ENCODE peak calls at places on chromosomes 5 and 9, in seven cellular contexts. One of them, this sample, is unnamed.

GRCh38 chr5:75239681-75240080 is 3.0 kb upstream of the ANKRD31 start:
- DNase-seq in hepatocyte: peak
- DNase-seq in GM23248: no peak
- DNase-seq in right atrium auricular region: no peak
- DNase-seq in A549: no peak
- DNase-seq in SHP77: no peak
- DNase-seq in NCI-H1105 treated with DMSO at 0.1 percent for 48 hours: no peak
- DNase-seq in this sample: no peak

GRCh38 chr5:136642976-136643375 is 277.6 kb upstream of the TRPC7 start:
- DNase-seq in hepatocyte: no peak
- DNase-seq in GM23248: no peak
- DNase-seq in right atrium auricular region: no peak
- DNase-seq in A549: no peak
- DNase-seq in SHP77: no peak
- DNase-seq in NCI-H1105 treated with DMSO at 0.1 percent for 48 hours: no peak
- DNase-seq in this sample: no peak

GRCh38 chr9:89941875-89942274 is 337.1 kb downstream of the GADD45G start:
- DNase-seq in hepatocyte: peak
- DNase-seq in GM23248: peak
- DNase-seq in right atrium auricular region: peak
- DNase-seq in A549: no peak
- DNase-seq in SHP77: no peak
- DNase-seq in NCI-H1105 treated with DMSO at 0.1 percent for 48 hours: peak
- DNase-seq in this sample: no peak

GRCh38 chr9:4904322-4905134 is 80.5 kb upstream of the JAK2 start:
- DNase-seq in hepatocyte: no peak
- DNase-seq in GM23248: peak
- DNase-seq in right atrium auricular region: no peak
- DNase-seq in A549: no peak
- DNase-seq in SHP77: no peak
- DNase-seq in NCI-H1105 treated with DMSO at 0.1 percent for 48 hours: peak
- DNase-seq in this sample: peak

GRCh38 chr5:131999041-131999440 is 12.4 kb downstream of the ACSL6 start:
- DNase-seq in hepatocyte: no peak
- DNase-seq in GM23248: no peak
- DNase-seq in right atrium auricular region: no peak
- DNase-seq in A549: no peak
- DNase-seq in SHP77: no peak
- DNase-seq in NCI-H1105 treated with DMSO at 0.1 percent for 48 hours: no peak
- DNase-seq in this sample: no peak

GRCh38 chr9:92059669-92060068 is 55.5 kb downstream of the SPTLC1 start:
- DNase-seq in hepatocyte: peak
- DNase-seq in GM23248: no peak
- DNase-seq in right atrium auricular region: no peak
- DNase-seq in A549: no peak
- DNase-seq in SHP77: no peak
- DNase-seq in NCI-H1105 treated with DMSO at 0.1 percent for 48 hours: no peak
- DNase-seq in this sample: no peak

GRCh38 chr5:132830436-132831094 is at the start of gene SHROOM1:
- DNase-seq in hepatocyte: peak
- DNase-seq in GM23248: peak
- DNase-seq in right atrium auricular region: no peak
- DNase-seq in A549: peak
- DNase-seq in SHP77: peak
- DNase-seq in NCI-H1105 treated with DMSO at 0.1 percent for 48 hours: peak
- DNase-seq in this sample: peak

GRCh38 chr9:77099388-77099787 is 77.9 kb upstream of the VPS13A start:
- DNase-seq in hepatocyte: no peak
- DNase-seq in GM23248: no peak
- DNase-seq in right atrium auricular region: no peak
- DNase-seq in A549: no peak
- DNase-seq in SHP77: no peak
- DNase-seq in NCI-H1105 treated with DMSO at 0.1 percent for 48 hours: no peak
- DNase-seq in this sample: no peak

GRCh38 chr9:83628540-83628939 is 5.6 kb downstream of the IDNK start:
- DNase-seq in hepatocyte: no peak
- DNase-seq in GM23248: no peak
- DNase-seq in right atrium auricular region: no peak
- DNase-seq in A549: no peak
- DNase-seq in SHP77: no peak
- DNase-seq in NCI-H1105 treated with DMSO at 0.1 percent for 48 hours: no peak
- DNase-seq in this sample: no peak

GRCh38 chr5:134129411-134130238 is 15.1 kb downstream of the TCF7 start:
- DNase-seq in hepatocyte: no peak
- DNase-seq in GM23248: no peak
- DNase-seq in right atrium auricular region: no peak
- DNase-seq in A549: no peak
- DNase-seq in SHP77: no peak
- DNase-seq in NCI-H1105 treated with DMSO at 0.1 percent for 48 hours: no peak
- DNase-seq in this sample: no peak

GRCh38 chr9:134230092-134230941 is 66.0 kb upstream of the RNU6ATAC start:
- DNase-seq in hepatocyte: no peak
- DNase-seq in GM23248: no peak
- DNase-seq in right atrium auricular region: no peak
- DNase-seq in A549: no peak
- DNase-seq in SHP77: no peak
- DNase-seq in NCI-H1105 treated with DMSO at 0.1 percent for 48 hours: no peak
- DNase-seq in this sample: no peak

GRCh38 chr9:33884856-33885701 is 68.1 kb downstream of the UBE2R2 start:
- DNase-seq in hepatocyte: peak
- DNase-seq in GM23248: peak
- DNase-seq in right atrium auricular region: no peak
- DNase-seq in A549: no peak
- DNase-seq in SHP77: no peak
- DNase-seq in NCI-H1105 treated with DMSO at 0.1 percent for 48 hours: peak
- DNase-seq in this sample: peak

GRCh38 chr9:110142253-110142652 is 65.7 kb downstream of the C9orf152 start:
- DNase-seq in hepatocyte: no peak
- DNase-seq in GM23248: no peak
- DNase-seq in right atrium auricular region: no peak
- DNase-seq in A549: no peak
- DNase-seq in SHP77: no peak
- DNase-seq in NCI-H1105 treated with DMSO at 0.1 percent for 48 hours: no peak
- DNase-seq in this sample: no peak

GRCh38 chr5:179803651-179804598 is 2.7 kb downstream of the MGAT4B start:
- DNase-seq in hepatocyte: peak
- DNase-seq in GM23248: peak
- DNase-seq in right atrium auricular region: no peak
- DNase-seq in A549: no peak
- DNase-seq in SHP77: no peak
- DNase-seq in NCI-H1105 treated with DMSO at 0.1 percent for 48 hours: no peak
- DNase-seq in this sample: peak